ENCODE peak calls at places on chromosome 19, in ten cellular contexts. A, K, G, H, O, D, I, N, S and W are unnamed samples.

GRCh38 chr19:54164369-54165068 is 5.0 kb upstream of the LENG1 start:
- DNase-seq in S (peak), K (peak), O (no peak), D (no peak), G (no peak), A (peak), N (no peak), I (peak), H (no peak), W (no peak)

GRCh38 chr19:18063463-18063862 is 23.3 kb downstream of the IL12RB1 start:
- DNase-seq in O (no peak), K (no peak), H (no peak), G (no peak), A (peak), I (no peak), S (peak), D (no peak), N (no peak), W (no peak)

GRCh38 chr19:34793562-34793961 is 20.5 kb upstream of the ZNF599 start:
- DNase-seq in D (no peak), K (no peak), S (peak), N (no peak), O (no peak), H (peak), I (no peak), G (no peak), A (no peak), W (no peak)

GRCh38 chr19:6743714-6744380 is 4.4 kb downstream of the TRIP10 start:
- DNase-seq in D (no peak), H (no peak), K (no peak), N (no peak), A (no peak), G (no peak), O (no peak), S (peak), I (no peak), W (no peak)

GRCh38 chr19:49196527-49197240 is 39.1 kb downstream of the TRPM4 start:
- DNase-seq in H (no peak), N (peak), A (no peak), S (no peak), G (no peak), D (no peak), O (no peak), I (no peak), K (peak), W (no peak)

GRCh38 chr19:51141181-51141580 is 920 bp upstream of the SIGLEC7 start:
- DNase-seq in A (no peak), K (no peak), D (no peak), O (no peak), G (no peak), I (no peak), N (no peak), H (no peak), S (no peak), W (no peak)

GRCh38 chr19:56751078-56751489 is 79.5 kb upstream of the ZNF835 start:
- DNase-seq in S (no peak), O (no peak), H (no peak), D (no peak), K (no peak), I (no peak), G (no peak), A (no peak), N (peak), W (no peak)

GRCh38 chr19:36837525-36837901 is 674 bp downstream of the ZNF790 start:
- DNase-seq in K (no peak), G (no peak), I (no peak), O (no peak), A (no peak), N (no peak), D (peak), S (no peak), H (no peak), W (no peak)

GRCh38 chr19:41918653-41919244 is 9.5 kb downstream of the ERFL start:
- DNase-seq in G (no peak), K (no peak), H (no peak), D (no peak), S (no peak), A (no peak), O (no peak), I (no peak), N (no peak), W (no peak)

GRCh38 chr19:45467456-45468158 is at the start of gene FOSB:
- DNase-seq in D (peak), O (no peak), K (peak), H (peak), S (peak), I (peak), N (peak), G (peak), A (peak), W (peak)

GRCh38 chr19:13476071-13476470 is 30.2 kb downstream of the CACNA1A start:
- DNase-seq in A (no peak), K (no peak), H (no peak), S (no peak), O (no peak), G (no peak), N (no peak), I (no peak), D (no peak), W (no peak)

GRCh38 chr19:49149652-49150105 is 5.5 kb downstream of the HRC start:
- DNase-seq in D (peak), S (peak), K (peak), I (peak), N (peak), O (peak), H (peak), G (no peak), A (peak), W (peak)

GRCh38 chr19:38263696-38264485 is 482 bp upstream of the SPINT2 start:
- DNase-seq in S (peak), O (no peak), H (no peak), A (peak), D (peak), N (peak), K (peak), G (no peak), I (peak), W (no peak)

GRCh38 chr19:15675560-15675959 is 2.7 kb downstream of the CYP4F12 start:
- DNase-seq in H (no peak), G (no peak), N (no peak), O (no peak), S (no peak), D (no peak), A (no peak), I (no peak), K (no peak), W (no peak)

GRCh38 chr19:6475321-6476108 is 6.1 kb downstream of the DENND1C start:
- DNase-seq in G (no peak), N (no peak), A (peak), I (peak), S (no peak), H (no peak), K (no peak), O (no peak), D (no peak), W (no peak)

GRCh38 chr19:35249146-35249847 is 495 bp downstream of the LSR start:
- DNase-seq in I (no peak), D (no peak), H (no peak), G (no peak), O (no peak), N (no peak), S (no peak), K (peak), A (no peak), W (peak)